ENCODE peak calls at places on chromosomes 3 and 15, in four cellular contexts. X, J, E and U are unnamed samples. For H3K4me1 and H3K36me3, the result is how much of the 10 kb centered on the place peaks cover.

GRCh38 chr15:73927003-73927475 is 777 bp downstream of the LOXL1 start:
- DNase-seq in X (no peak), J (peak), E (peak), U (peak)

GRCh38 chr3:151402349-151402748 is 17.8 kb upstream of the P2RY12 start:
- DNase-seq in X (no peak), J (no peak), E (no peak), U (no peak)

GRCh38 chr15:48553559-48553958 is 92.0 kb downstream of the FBN1 start:
- DNase-seq in X (no peak), J (no peak), E (no peak), U (no peak)

GRCh38 chr15:57440799-57441198 is 64.5 kb downstream of the CGNL1 start:
- DNase-seq in X (no peak), J (no peak), E (no peak), U (no peak)

GRCh38 chr3:67901681-67902080 is 247.3 kb upstream of the SUCLG2 start:
- DNase-seq in X (no peak), J (no peak), E (no peak), U (no peak)

GRCh38 chr3:94176886-94177285 is 114.0 kb downstream of the NSUN3 start:
- DNase-seq in X (no peak), J (no peak), E (no peak), U (no peak)

GRCh38 chr15:63708141-63708772 is 111.1 kb downstream of the FBXL22 start:
- DNase-seq in X (no peak), J (no peak), E (no peak), U (no peak)

GRCh38 chr3:113250566-113250965 is 39.2 kb downstream of the BOC start:
- DNase-seq in X (no peak), J (no peak), E (no peak), U (no peak)

GRCh38 chr3:8490079-8490552 is 11.5 kb upstream of the LMCD1 start:
- DNase-seq in X (no peak), J (no peak), E (no peak), U (peak)

GRCh38 chr3:126944089-126944965 is 38.6 kb upstream of the PLXNA1 start:
- DNase-seq in X (peak), J (no peak), E (no peak), U (no peak)

GRCh38 chr3:122697952-122698625 is 17.4 kb downstream of the PARP14 start:
- DNase-seq in X (no peak), J (no peak), E (no peak), U (no peak)

GRCh38 chr3:116512281-116512680 is 67.0 kb upstream of the LSAMP start:
- DNase-seq in X (no peak), J (no peak), E (no peak), U (no peak)

GRCh38 chr15:93071469-93071891 is 17.5 kb downstream of the RGMA start:
- DNase-seq in X (peak), J (no peak), E (no peak), U (no peak)

GRCh38 chr15:71802770-71803169 is 7.6 kb upstream of the NR2E3 start:
- DNase-seq in X (no peak), J (peak), E (no peak), U (no peak)

GRCh38 chr15:43093026-43093425 is 12.8 kb downstream of the UBR1 start:
- DNase-seq in X (no peak), J (no peak), E (no peak), U (no peak)

GRCh38 chr3:76199382-76199781 is 414.0 kb upstream of the ZNF717 start:
- DNase-seq in X (no peak), J (no peak), E (no peak), U (no peak)

GRCh38 chr15:71103102-71103676 is 12.1 kb upstream of the THSD4 start:
- DNase-seq in X (no peak), J (no peak), E (peak), U (peak)

DNA sequence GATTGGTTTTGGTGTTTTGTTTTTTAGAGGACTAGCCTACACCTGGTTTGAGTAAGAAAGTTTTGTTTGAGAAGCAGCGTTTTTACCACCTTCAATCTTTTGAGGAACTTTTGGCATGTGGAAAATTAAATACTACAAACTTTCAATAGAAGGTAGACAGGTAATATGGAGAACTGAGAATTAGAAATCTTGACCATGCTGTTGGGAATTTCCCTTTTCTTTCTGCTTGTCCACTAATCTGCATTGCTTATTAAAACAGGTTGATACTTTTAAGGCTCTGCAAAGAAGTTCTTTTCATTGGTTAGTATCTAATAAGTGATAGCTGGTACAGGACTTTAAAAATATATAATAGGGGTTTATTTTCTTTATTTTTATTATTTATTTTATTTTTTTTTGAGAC is 31.9 kb downstream of the UBE2E1 start:
- DNase-seq in X (no peak), J (no peak), E (no peak), U (no peak)
- H3K4me1 ChIP-seq in X (under half), J (under half), E (under half), U (under half)

GRCh38 chr3:52331091-52331490 is 15.0 kb downstream of the DNAH1 start:
- DNase-seq in X (no peak), J (no peak), E (no peak), U (no peak)

GRCh38 chr3:52330194-52330805 is 14.2 kb downstream of the DNAH1 start:
- DNase-seq in X (no peak), J (no peak), E (no peak), U (no peak)

GRCh38 chr3:52331906-52332305 is 15.8 kb downstream of the DNAH1 start:
- DNase-seq in X (no peak), J (no peak), E (no peak), U (no peak)

GRCh38 chr3:52328536-52329080 is 12.5 kb downstream of the DNAH1 start:
- DNase-seq in X (no peak), J (no peak), E (no peak), U (no peak)

GRCh38 chr3:52333869-52334557 is 17.9 kb downstream of the DNAH1 start:
- DNase-seq in X (no peak), J (no peak), E (no peak), U (no peak)
- H3K36me3 ChIP-seq in X (under half), J (under half), E (under half), U (under half)

DNA sequence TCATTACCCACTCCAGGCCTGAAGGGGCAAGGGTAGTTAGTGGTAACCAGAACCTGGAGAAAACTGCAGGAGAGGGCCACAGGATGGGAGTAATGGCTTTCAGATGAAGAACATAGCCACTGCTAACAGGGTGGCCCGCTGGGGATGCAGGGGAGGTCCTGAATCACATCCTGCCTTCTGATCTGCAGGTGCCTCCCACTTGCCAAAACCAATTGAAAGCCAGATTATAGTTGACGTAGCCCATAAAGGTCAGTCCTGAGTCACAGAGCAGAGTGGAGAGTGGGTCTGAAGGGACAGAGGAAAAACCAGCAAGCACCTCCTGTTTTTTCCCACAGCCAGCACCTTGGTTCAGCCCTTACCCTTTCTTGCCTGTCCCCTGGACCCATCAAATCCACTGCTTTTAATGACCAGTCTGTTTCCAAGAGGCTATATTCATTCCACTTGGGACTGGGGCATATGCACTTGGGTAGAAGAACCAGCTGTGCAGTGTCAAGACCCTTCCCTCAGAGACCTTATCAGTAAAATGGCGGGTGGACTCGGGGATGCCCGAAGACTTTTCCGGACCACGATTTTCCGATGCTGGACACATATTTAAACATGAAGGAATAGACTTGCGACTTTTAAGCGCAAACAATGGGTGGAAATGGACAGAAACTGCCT is 605 bp upstream of the SLC35G2 start:
- DNase-seq in X (peak), J (peak), E (peak), U (peak)
- TF ChIP-seq CTCF in X (no peak), J (no peak), E (no peak), U (peak)

GRCh38 chr3:42194943-42195510 is 71.0 kb downstream of the CCK start:
- DNase-seq in X (no peak), J (no peak), E (no peak), U (no peak)

GRCh38 chr3:42191443-42191747 is 74.6 kb downstream of the CCK start:
- DNase-seq in X (no peak), J (no peak), E (no peak), U (no peak)

GRCh38 chr3:42198709-42199108 is 67.3 kb downstream of the CCK start:
- DNase-seq in X (no peak), J (no peak), E (no peak), U (no peak)

GRCh38 chr3:42192334-42193200 is 73.4 kb downstream of the CCK start:
- DNase-seq in X (no peak), J (no peak), E (no peak), U (no peak)

GRCh38 chr3:42195879-42196330 is 70.1 kb downstream of the CCK start:
- DNase-seq in X (no peak), J (no peak), E (no peak), U (no peak)
- H3K4me1 ChIP-seq in X (under half), J (under half), E (under half), U (under half)

DNA sequence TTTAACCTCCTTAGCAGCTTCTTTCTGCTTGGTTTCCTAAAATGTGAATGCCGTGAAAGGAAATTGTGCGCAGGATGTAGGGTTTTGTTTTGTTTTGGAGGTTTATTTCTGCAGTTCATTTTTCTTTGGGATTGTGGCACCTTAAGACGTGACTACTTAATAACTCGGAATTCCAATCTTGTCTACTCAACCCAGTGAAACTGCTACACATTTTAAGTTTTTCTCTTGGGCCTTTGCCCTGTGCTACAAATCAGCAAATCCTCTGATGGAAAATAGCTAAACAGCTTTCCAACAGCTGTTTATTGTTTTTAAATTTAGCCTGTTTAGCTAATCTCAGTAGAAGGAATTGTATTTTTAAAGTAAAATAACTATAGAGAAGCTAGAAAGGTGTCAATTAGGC is 48.4 kb downstream of the OPA1 start:
- DNase-seq in X (no peak), J (no peak), E (no peak), U (no peak)
- H3K36me3 ChIP-seq in X (half or more), J (under half), E (under half), U (half or more)

DNA sequence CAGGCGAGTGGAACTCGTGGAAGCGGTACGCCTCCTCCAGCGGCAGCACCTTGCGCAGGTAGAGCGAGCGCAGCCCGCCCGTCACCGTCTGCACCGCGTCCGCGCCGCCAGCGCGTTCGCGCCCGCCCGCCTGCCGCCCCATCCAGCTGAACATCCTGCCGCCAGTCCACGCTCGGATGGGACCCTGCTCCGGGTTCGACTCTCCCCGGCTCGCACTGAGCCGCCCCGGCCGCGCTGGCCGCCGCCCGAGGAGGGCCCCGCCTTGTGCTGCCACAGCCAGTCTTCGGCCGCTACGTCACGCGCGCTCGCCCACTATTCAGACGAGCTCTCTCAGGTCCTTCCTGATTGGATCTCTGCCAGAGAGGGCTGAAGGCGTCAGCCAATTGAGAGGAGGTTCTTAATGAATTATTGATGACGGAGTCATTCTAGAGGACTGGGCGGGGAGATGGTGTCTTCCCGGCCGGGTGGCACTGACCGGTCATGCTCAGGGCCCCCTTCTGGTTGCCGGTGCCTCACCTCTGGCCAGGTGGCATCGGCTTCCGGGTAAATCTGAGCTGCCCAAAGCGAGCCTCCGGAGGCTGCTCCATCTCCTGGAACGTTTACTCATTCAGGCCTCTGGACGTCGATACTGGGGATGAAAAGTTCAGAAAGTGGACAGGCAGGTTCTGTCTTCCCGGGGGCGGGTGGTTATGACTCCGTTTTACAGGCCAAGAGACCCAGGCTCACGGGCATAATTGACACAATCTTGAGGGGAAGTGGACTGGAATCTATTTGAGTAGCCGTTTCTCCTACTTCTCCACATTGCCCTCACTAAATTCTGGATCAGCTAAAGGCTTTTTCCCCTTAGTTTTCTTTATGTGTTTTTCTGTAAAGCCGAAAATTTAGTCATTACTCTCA is at the start of gene EHD4:
- DNase-seq in X (peak), J (peak), E (peak), U (peak)
- TF ChIP-seq CTCF in X (peak), J (peak), E (peak), U (peak)

GRCh38 chr3:134319894-134320293 is 54.4 kb downstream of the AMOTL2 start:
- DNase-seq in X (no peak), J (no peak), E (no peak), U (no peak)
- H3K4me1 ChIP-seq in X (under half), J (under half), E (under half), U (under half)

DNA sequence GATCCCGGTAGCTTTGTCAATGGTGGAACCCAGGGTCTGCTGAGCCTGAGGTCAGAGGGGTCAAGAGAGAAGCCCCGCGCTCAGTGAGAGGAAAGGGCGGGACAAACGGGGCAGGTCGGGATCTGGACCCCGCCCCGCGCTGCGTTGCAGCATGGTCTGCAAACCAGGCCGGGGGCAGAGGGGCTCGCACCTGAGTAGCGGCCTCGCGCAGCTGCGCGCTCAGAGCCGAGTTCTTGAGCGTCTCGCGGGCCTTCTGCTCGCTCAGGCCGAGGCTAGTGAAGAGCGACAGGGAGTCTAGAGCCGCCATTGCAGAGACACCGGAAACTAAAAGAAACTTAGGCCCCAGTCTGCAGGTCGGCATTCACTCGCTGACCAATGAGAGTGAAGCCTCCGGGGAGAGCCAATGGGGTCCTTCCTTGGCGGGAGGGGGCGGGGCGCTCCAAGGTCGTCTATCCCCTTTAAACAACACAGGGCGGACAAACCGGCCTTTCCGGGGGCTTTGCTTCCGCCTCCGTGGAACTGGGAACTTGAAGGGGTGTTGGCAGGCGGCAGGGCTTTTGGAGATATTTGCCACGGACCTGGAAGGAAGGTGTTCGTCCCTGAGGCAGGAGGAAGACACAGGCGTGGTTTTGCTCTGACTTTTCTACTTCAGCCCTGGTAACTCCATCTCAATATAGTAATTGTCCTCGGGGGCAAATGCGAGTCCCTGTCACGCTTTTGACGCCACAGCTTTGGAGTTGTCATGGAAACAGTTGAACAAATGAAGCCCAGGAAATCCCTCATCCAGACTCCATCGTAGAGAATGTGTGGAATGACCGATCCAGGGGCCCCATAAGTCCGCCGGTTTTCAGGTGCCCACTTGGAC is at the start of gene QARS1:
- DNase-seq in X (peak), J (peak), E (peak), U (peak)
- H3K36me3 ChIP-seq in X (half or more), J (under half), E (under half), U (under half)